ENCODE peak calls at places on chromosomes 2 and 18, in nine cellular contexts. E, F, W, Q, V, T, P, H and L are unnamed samples.

GRCh38 chr18:57543560-57543959 is 42.9 kb downstream of the FECH start:
- DNase-seq in E (no peak), F (no peak), W (no peak), Q (no peak), V (no peak), T (no peak), P (no peak), H (no peak), L (no peak)

GRCh38 chr2:99819766-99820165 is 322.6 kb downstream of the AFF3 start:
- DNase-seq in E (no peak), F (no peak), W (no peak), Q (peak), V (peak), T (no peak), P (no peak), H (no peak), L (no peak)

GRCh38 chr2:31428001-31428418 is 13.5 kb upstream of the XDH start:
- DNase-seq in E (no peak), F (no peak), W (no peak), Q (peak), V (no peak), T (no peak), P (peak), H (no peak), L (no peak)

GRCh38 chr2:39525636-39526412 is 88.7 kb upstream of the MAP4K3 start:
- DNase-seq in E (no peak), F (no peak), W (no peak), Q (no peak), V (no peak), T (no peak), P (peak), H (no peak), L (no peak)

GRCh38 chr2:95023222-95023597 is 2.3 kb upstream of the MAL start:
- DNase-seq in E (peak), F (no peak), W (peak), Q (no peak), V (peak), T (no peak), P (peak), H (no peak), L (peak)

GRCh38 chr18:11553098-11553940 is 56.1 kb upstream of the SLC35G4 start:
- DNase-seq in E (peak), F (no peak), W (peak), Q (peak), V (peak), T (no peak), P (peak), H (no peak), L (no peak)

GRCh38 chr2:126838718-126838985 is 60.0 kb upstream of the TEX51 start:
- DNase-seq in E (no peak), F (no peak), W (no peak), Q (peak), V (no peak), T (no peak), P (no peak), H (no peak), L (no peak)

GRCh38 chr2:58853420-58853819 is 612.3 kb upstream of the FANCL start:
- DNase-seq in E (no peak), F (no peak), W (no peak), Q (no peak), V (no peak), T (no peak), P (no peak), H (no peak), L (no peak)

GRCh38 chr18:49608892-49609291 is 47.0 kb downstream of the LIPG start:
- DNase-seq in E (no peak), F (no peak), W (no peak), Q (no peak), V (no peak), T (no peak), P (no peak), H (no peak), L (no peak)

GRCh38 chr2:122755281-122755780 is 999.9 kb downstream of the TSN start:
- DNase-seq in E (no peak), F (no peak), W (no peak), Q (no peak), V (no peak), T (no peak), P (no peak), H (no peak), L (no peak)

GRCh38 chr2:98743835-98744234 is 12.9 kb upstream of the MGAT4A start:
- DNase-seq in E (no peak), F (no peak), W (no peak), Q (no peak), V (no peak), T (no peak), P (no peak), H (no peak), L (no peak)

GRCh38 chr2:162661618-162662017 is 176.9 kb downstream of the KCNH7 start:
- DNase-seq in E (no peak), F (no peak), W (no peak), Q (no peak), V (no peak), T (no peak), P (no peak), H (no peak), L (no peak)

GRCh38 chr2:45074713-45075112 is 65.5 kb upstream of the SIX2 start:
- DNase-seq in E (no peak), F (no peak), W (no peak), Q (peak), V (no peak), T (no peak), P (no peak), H (no peak), L (no peak)

GRCh38 chr2:60252581-60253170 is 300.8 kb downstream of the BCL11A start:
- DNase-seq in E (no peak), F (no peak), W (no peak), Q (no peak), V (peak), T (no peak), P (no peak), H (no peak), L (no peak)

GRCh38 chr2:26685312-26685711 is 7.2 kb upstream of the KCNK3 start:
- DNase-seq in E (no peak), F (no peak), W (peak), Q (no peak), V (no peak), T (no peak), P (no peak), H (no peak), L (no peak)

GRCh38 chr2:196331143-196331542 is 159.8 kb upstream of the STK17B start:
- DNase-seq in E (no peak), F (no peak), W (no peak), Q (no peak), V (no peak), T (no peak), P (no peak), H (no peak), L (no peak)

GRCh38 chr2:128377071-128377910 is 58.6 kb upstream of the HS6ST1 start:
- DNase-seq in E (no peak), F (no peak), W (no peak), Q (no peak), V (no peak), T (no peak), P (no peak), H (no peak), L (no peak)

GRCh38 chr18:2302628-2303516 is 268.4 kb downstream of the METTL4 start:
- DNase-seq in E (no peak), F (no peak), W (no peak), Q (no peak), V (no peak), T (no peak), P (no peak), H (no peak), L (no peak)

GRCh38 chr2:189952536-189953109 is 109.9 kb downstream of the MSTN start:
- DNase-seq in E (no peak), F (no peak), W (no peak), Q (no peak), V (no peak), T (no peak), P (peak), H (no peak), L (no peak)

GRCh38 chr2:119431976-119432881 is 575 bp downstream of the TMEM37 start:
- DNase-seq in E (no peak), F (no peak), W (no peak), Q (peak), V (peak), T (no peak), P (no peak), H (no peak), L (no peak)

GRCh38 chr2:179619947-179620467 is 241.4 kb downstream of the ZNF385B start:
- DNase-seq in E (no peak), F (no peak), W (no peak), Q (no peak), V (no peak), T (no peak), P (no peak), H (no peak), L (no peak)

GRCh38 chr2:101854877-101855276 is 136.9 kb upstream of the IL1R2 start:
- DNase-seq in E (no peak), F (no peak), W (no peak), Q (no peak), V (no peak), T (no peak), P (no peak), H (no peak), L (no peak)

GRCh38 chr2:64052468-64053241 is 33.4 kb upstream of the VPS54 start:
- DNase-seq in E (no peak), F (no peak), W (no peak), Q (no peak), V (peak), T (no peak), P (peak), H (no peak), L (no peak)